ENCODE peak calls at places on chromosomes 6 and 20, in eight cellular contexts. One of them, this sample, is unnamed.
A peak's percentile ranks its signal among the peaks of the same experiment; 100 is the strongest.

GRCh38 chr20:24481188-24481587 is 11.8 kb downstream of the SYNDIG1 start:
- DNase-seq in PC-3: no peak
- DNase-seq in GM23248: no peak
- DNase-seq in SK-N-SH: no peak
- DNase-seq in mammary epithelial cell: no peak
- DNase-seq in HCT116: no peak
- DNase-seq in endothelial cell of umbilical vein: no peak
- DNase-seq in mesenchymal stem cell: no peak
- DNase-seq in this sample: no peak

GRCh38 chr6:139323511-139324445 is 32.0 kb upstream of the TXLNB start:
- DNase-seq in PC-3: peak; percentile 84
- DNase-seq in GM23248: peak; percentile 69
- DNase-seq in SK-N-SH: peak; percentile 7
- DNase-seq in mammary epithelial cell: peak; percentile 22
- DNase-seq in HCT116: no peak
- DNase-seq in endothelial cell of umbilical vein: peak; percentile 71
- DNase-seq in mesenchymal stem cell: peak; percentile 88
- DNase-seq in this sample: peak; percentile 16

GRCh38 chr6:46985943-46986342 is 56.2 kb downstream of the ADGRF1 start:
- DNase-seq in PC-3: peak; percentile 75
- DNase-seq in GM23248: peak; percentile 33
- DNase-seq in SK-N-SH: no peak
- DNase-seq in mammary epithelial cell: peak; percentile 48
- DNase-seq in HCT116: no peak
- DNase-seq in endothelial cell of umbilical vein: peak; percentile 50
- DNase-seq in mesenchymal stem cell: peak; percentile 42
- DNase-seq in this sample: no peak

GRCh38 chr6:30130887-30131862 is 4.8 kb upstream of the TRIM40 start:
- DNase-seq in PC-3: peak; percentile 87
- DNase-seq in GM23248: peak; percentile 91
- DNase-seq in SK-N-SH: peak; percentile 83
- DNase-seq in mammary epithelial cell: peak; percentile 72
- DNase-seq in HCT116: peak; percentile 76
- DNase-seq in endothelial cell of umbilical vein: peak; percentile 57
- DNase-seq in mesenchymal stem cell: peak; percentile 83
- DNase-seq in this sample: peak; percentile 94

GRCh38 chr20:47274449-47275108 is 81.9 kb downstream of the ZMYND8 start:
- DNase-seq in PC-3: peak; percentile 95
- DNase-seq in GM23248: peak; percentile 95
- DNase-seq in SK-N-SH: no peak
- DNase-seq in mammary epithelial cell: peak; percentile 94
- DNase-seq in HCT116: peak; percentile 67
- DNase-seq in endothelial cell of umbilical vein: peak; percentile 96
- DNase-seq in mesenchymal stem cell: peak; percentile 96
- DNase-seq in this sample: peak; percentile 92

GRCh38 chr6:132763269-132763668 is 5.6 kb upstream of the VNN2 start:
- DNase-seq in PC-3: no peak
- DNase-seq in GM23248: peak; percentile 5
- DNase-seq in SK-N-SH: no peak
- DNase-seq in mammary epithelial cell: no peak
- DNase-seq in HCT116: no peak
- DNase-seq in endothelial cell of umbilical vein: no peak
- DNase-seq in mesenchymal stem cell: peak; percentile 45
- DNase-seq in this sample: no peak

GRCh38 chr6:52731719-52732118 is 31.6 kb downstream of the GSTA2 start:
- DNase-seq in PC-3: no peak
- DNase-seq in GM23248: no peak
- DNase-seq in SK-N-SH: no peak
- DNase-seq in mammary epithelial cell: no peak
- DNase-seq in HCT116: no peak
- DNase-seq in endothelial cell of umbilical vein: no peak
- DNase-seq in mesenchymal stem cell: no peak
- DNase-seq in this sample: no peak

GRCh38 chr20:17510548-17510947 is 20.6 kb downstream of the BFSP1 start:
- DNase-seq in PC-3: no peak
- DNase-seq in GM23248: no peak
- DNase-seq in SK-N-SH: no peak
- DNase-seq in mammary epithelial cell: no peak
- DNase-seq in HCT116: no peak
- DNase-seq in endothelial cell of umbilical vein: no peak
- DNase-seq in mesenchymal stem cell: no peak
- DNase-seq in this sample: no peak

GRCh38 chr20:25178563-25179438 is 16.7 kb upstream of the ENTPD6 start:
- DNase-seq in PC-3: peak; percentile 99
- DNase-seq in GM23248: peak; percentile 92
- DNase-seq in SK-N-SH: peak; percentile 65
- DNase-seq in mammary epithelial cell: peak; percentile 97
- DNase-seq in HCT116: peak; percentile 61
- DNase-seq in endothelial cell of umbilical vein: peak; percentile 65
- DNase-seq in mesenchymal stem cell: peak; percentile 66
- DNase-seq in this sample: peak; percentile 90

GRCh38 chr6:49541210-49541724 is 9.2 kb upstream of the C6orf141 start:
- DNase-seq in PC-3: peak; percentile 94
- DNase-seq in GM23248: peak; percentile 72
- DNase-seq in SK-N-SH: no peak
- DNase-seq in mammary epithelial cell: peak; percentile 91
- DNase-seq in HCT116: peak; percentile 56
- DNase-seq in endothelial cell of umbilical vein: peak; percentile 67
- DNase-seq in mesenchymal stem cell: peak; percentile 90
- DNase-seq in this sample: peak; percentile 50

GRCh38 chr6:48755315-48755714 is 644.3 kb upstream of the PTCHD4 start:
- DNase-seq in PC-3: no peak
- DNase-seq in GM23248: no peak
- DNase-seq in SK-N-SH: no peak
- DNase-seq in mammary epithelial cell: no peak
- DNase-seq in HCT116: no peak
- DNase-seq in endothelial cell of umbilical vein: no peak
- DNase-seq in mesenchymal stem cell: no peak
- DNase-seq in this sample: no peak

GRCh38 chr20:18066421-18067333 is 9.0 kb upstream of the OVOL2 start:
- DNase-seq in PC-3: peak; percentile 58
- DNase-seq in GM23248: no peak
- DNase-seq in SK-N-SH: no peak
- DNase-seq in mammary epithelial cell: no peak
- DNase-seq in HCT116: no peak
- DNase-seq in endothelial cell of umbilical vein: no peak
- DNase-seq in mesenchymal stem cell: no peak
- DNase-seq in this sample: no peak

GRCh38 chr20:19212524-19213502 is at the start of gene SLC24A3:
- DNase-seq in PC-3: peak; percentile 7
- DNase-seq in GM23248: peak; percentile 56
- DNase-seq in SK-N-SH: peak; percentile 53
- DNase-seq in mammary epithelial cell: peak; percentile 14
- DNase-seq in HCT116: no peak
- DNase-seq in endothelial cell of umbilical vein: no peak
- DNase-seq in mesenchymal stem cell: peak; percentile 15
- DNase-seq in this sample: peak; percentile 78

GRCh38 chr6:37051138-37052026 is 45.9 kb downstream of the FGD2 start:
- DNase-seq in PC-3: peak; percentile 86
- DNase-seq in GM23248: peak; percentile 87
- DNase-seq in SK-N-SH: peak; percentile 93
- DNase-seq in mammary epithelial cell: peak; percentile 65
- DNase-seq in HCT116: peak; percentile 44
- DNase-seq in endothelial cell of umbilical vein: peak; percentile 79
- DNase-seq in mesenchymal stem cell: peak; percentile 79
- DNase-seq in this sample: peak; percentile 94

DNA sequence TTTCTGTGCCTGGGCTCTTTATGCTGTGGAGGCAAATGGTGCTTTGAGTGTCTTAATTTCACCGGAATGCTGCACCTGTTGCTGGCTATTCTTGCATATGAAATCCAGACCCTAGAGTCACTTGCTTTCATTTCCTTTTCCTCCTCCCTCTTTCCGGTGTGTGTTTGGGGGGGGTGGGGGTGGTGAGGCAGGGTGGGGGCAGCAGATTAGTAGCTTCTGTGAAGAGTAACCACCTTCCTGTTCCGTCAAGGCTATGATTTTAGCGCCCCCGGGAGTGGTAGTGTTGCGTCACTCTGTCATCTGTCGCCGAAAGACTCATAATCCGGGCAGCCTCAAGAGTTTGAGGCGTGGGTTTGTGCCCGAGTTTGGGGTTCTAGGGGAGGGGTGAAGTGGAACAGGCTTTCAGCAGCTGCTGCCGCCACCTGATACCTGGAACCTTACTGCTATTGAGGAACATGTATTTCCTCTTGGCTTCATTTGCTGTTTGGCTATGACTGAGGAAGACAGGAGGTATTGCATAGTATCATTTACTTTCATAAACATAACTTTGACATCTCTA is 49.1 kb downstream of the UTRN start:
- DNase-seq in PC-3: no peak
- DNase-seq in GM23248: no peak
- DNase-seq in SK-N-SH: no peak
- DNase-seq in mammary epithelial cell: no peak
- DNase-seq in HCT116: no peak
- DNase-seq in endothelial cell of umbilical vein: no peak
- DNase-seq in mesenchymal stem cell: no peak
- DNase-seq in this sample: no peak
- H3K9ac ChIP-seq in PC-3: no peak overlapping the region
- H3K9ac ChIP-seq in GM23248: no peak overlapping the region
- H3K9ac ChIP-seq in SK-N-SH: no peak overlapping the region
- H3K9ac ChIP-seq in mammary epithelial cell: no peak overlapping the region
- H3K9ac ChIP-seq in HCT116: no peak overlapping the region
- H3K9ac ChIP-seq in endothelial cell of umbilical vein: no peak overlapping the region
- H3K9ac ChIP-seq in mesenchymal stem cell: no peak overlapping the region
- H3K9ac ChIP-seq in this sample: no peak overlapping the region

GRCh38 chr6:27177454-27178000 is 70.0 kb upstream of the PRSS16 start:
- DNase-seq in PC-3: peak; percentile 88
- DNase-seq in GM23248: peak; percentile 95
- DNase-seq in SK-N-SH: peak; percentile 72
- DNase-seq in mammary epithelial cell: peak; percentile 88
- DNase-seq in HCT116: peak; percentile 87
- DNase-seq in endothelial cell of umbilical vein: peak; percentile 83
- DNase-seq in mesenchymal stem cell: peak; percentile 93
- DNase-seq in this sample: peak; percentile 91

GRCh38 chr6:27174958-27175357 is 72.5 kb upstream of the PRSS16 start:
- DNase-seq in PC-3: no peak
- DNase-seq in GM23248: no peak
- DNase-seq in SK-N-SH: no peak
- DNase-seq in mammary epithelial cell: no peak
- DNase-seq in HCT116: no peak
- DNase-seq in endothelial cell of umbilical vein: no peak
- DNase-seq in mesenchymal stem cell: no peak
- DNase-seq in this sample: no peak

GRCh38 chr6:27178001-27178730 is 69.3 kb upstream of the PRSS16 start:
- DNase-seq in PC-3: peak; percentile 86
- DNase-seq in GM23248: peak; percentile 83
- DNase-seq in SK-N-SH: peak; percentile 35
- DNase-seq in mammary epithelial cell: peak; percentile 85
- DNase-seq in HCT116: peak; percentile 22
- DNase-seq in endothelial cell of umbilical vein: peak; percentile 88
- DNase-seq in mesenchymal stem cell: peak; percentile 96
- DNase-seq in this sample: peak; percentile 91

GRCh38 chr6:27178860-27179259 is 68.6 kb upstream of the PRSS16 start:
- DNase-seq in PC-3: no peak
- DNase-seq in GM23248: no peak
- DNase-seq in SK-N-SH: no peak
- DNase-seq in mammary epithelial cell: no peak
- DNase-seq in HCT116: no peak
- DNase-seq in endothelial cell of umbilical vein: no peak
- DNase-seq in mesenchymal stem cell: no peak
- DNase-seq in this sample: no peak

DNA sequence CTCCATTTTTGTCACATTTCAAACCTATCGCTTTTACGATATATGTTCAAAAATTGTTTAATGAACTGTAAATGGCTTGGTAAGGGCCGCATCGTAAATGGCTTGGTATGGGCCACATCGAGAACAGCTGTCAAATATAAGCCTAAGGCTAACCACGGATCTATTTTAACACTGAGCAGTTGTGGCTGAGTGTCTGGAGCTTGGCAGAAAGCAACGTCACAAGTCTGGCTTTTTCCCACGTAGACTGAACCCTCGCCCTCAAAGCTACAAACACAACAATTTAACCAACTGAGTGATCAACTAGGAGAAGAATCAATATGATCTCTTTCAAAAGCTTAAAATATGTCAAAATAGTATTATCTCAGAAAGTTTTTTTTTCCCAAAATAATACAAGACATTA is 71.4 kb upstream of the PRSS16 start:
- DNase-seq in PC-3: no peak
- DNase-seq in GM23248: peak; percentile 51
- DNase-seq in SK-N-SH: peak; percentile 47
- DNase-seq in mammary epithelial cell: no peak
- DNase-seq in HCT116: no peak
- DNase-seq in endothelial cell of umbilical vein: no peak
- DNase-seq in mesenchymal stem cell: peak; percentile 74
- DNase-seq in this sample: peak; percentile 26
- H3K9ac ChIP-seq in PC-3: no peak overlapping the region
- H3K9ac ChIP-seq in GM23248: peak overlapping the region; percentile 85
- H3K9ac ChIP-seq in SK-N-SH: no peak overlapping the region
- H3K9ac ChIP-seq in mammary epithelial cell: no peak overlapping the region
- H3K9ac ChIP-seq in HCT116: no peak overlapping the region
- H3K9ac ChIP-seq in endothelial cell of umbilical vein: no peak overlapping the region
- H3K9ac ChIP-seq in mesenchymal stem cell: peak overlapping the region; percentile 98
- H3K9ac ChIP-seq in this sample: no peak overlapping the region

GRCh38 chr20:45101333-45101850 is 465 bp upstream of the KCNS1 start:
- DNase-seq in PC-3: no peak
- DNase-seq in GM23248: no peak
- DNase-seq in SK-N-SH: no peak
- DNase-seq in mammary epithelial cell: no peak
- DNase-seq in HCT116: no peak
- DNase-seq in endothelial cell of umbilical vein: no peak
- DNase-seq in mesenchymal stem cell: no peak
- DNase-seq in this sample: no peak
- H3K9ac ChIP-seq in PC-3: no peak overlapping the region
- H3K9ac ChIP-seq in GM23248: no peak overlapping the region
- H3K9ac ChIP-seq in SK-N-SH: no peak overlapping the region
- H3K9ac ChIP-seq in mammary epithelial cell: no peak overlapping the region
- H3K9ac ChIP-seq in HCT116: no peak overlapping the region
- H3K9ac ChIP-seq in endothelial cell of umbilical vein: no peak overlapping the region
- H3K9ac ChIP-seq in mesenchymal stem cell: no peak overlapping the region
- H3K9ac ChIP-seq in this sample: no peak overlapping the region

GRCh38 chr6:26552640-26553189 is 14.5 kb downstream of the HMGN4 start:
- DNase-seq in PC-3: peak; percentile 34
- DNase-seq in GM23248: no peak
- DNase-seq in SK-N-SH: no peak
- DNase-seq in mammary epithelial cell: no peak
- DNase-seq in HCT116: no peak
- DNase-seq in endothelial cell of umbilical vein: no peak
- DNase-seq in mesenchymal stem cell: no peak
- DNase-seq in this sample: peak; percentile 28

GRCh38 chr6:26554669-26555504 is 16.7 kb downstream of the HMGN4 start:
- DNase-seq in PC-3: peak; percentile 76
- DNase-seq in GM23248: peak; percentile 69
- DNase-seq in SK-N-SH: no peak
- DNase-seq in mammary epithelial cell: peak; percentile 54
- DNase-seq in HCT116: no peak
- DNase-seq in endothelial cell of umbilical vein: peak; percentile 69
- DNase-seq in mesenchymal stem cell: peak; percentile 81
- DNase-seq in this sample: peak; percentile 75

GRCh38 chr6:26552205-26552604 is 14.0 kb downstream of the HMGN4 start:
- DNase-seq in PC-3: no peak
- DNase-seq in GM23248: no peak
- DNase-seq in SK-N-SH: no peak
- DNase-seq in mammary epithelial cell: no peak
- DNase-seq in HCT116: no peak
- DNase-seq in endothelial cell of umbilical vein: no peak
- DNase-seq in mesenchymal stem cell: no peak
- DNase-seq in this sample: no peak

GRCh38 chr6:26553739-26554668 is 15.8 kb downstream of the HMGN4 start:
- DNase-seq in PC-3: peak; percentile 95
- DNase-seq in GM23248: peak; percentile 95
- DNase-seq in SK-N-SH: no peak
- DNase-seq in mammary epithelial cell: peak; percentile 89
- DNase-seq in HCT116: peak; percentile 81
- DNase-seq in endothelial cell of umbilical vein: peak; percentile 93
- DNase-seq in mesenchymal stem cell: peak; percentile 96
- DNase-seq in this sample: peak; percentile 90

GRCh38 chr6:26553264-26553738 is 15.1 kb downstream of the HMGN4 start:
- DNase-seq in PC-3: peak; percentile 82
- DNase-seq in GM23248: peak; percentile 66
- DNase-seq in SK-N-SH: peak; percentile 74
- DNase-seq in mammary epithelial cell: no peak
- DNase-seq in HCT116: peak; percentile 69
- DNase-seq in endothelial cell of umbilical vein: peak; percentile 82
- DNase-seq in mesenchymal stem cell: peak; percentile 81
- DNase-seq in this sample: peak; percentile 83
- H3K9ac ChIP-seq in PC-3: peak overlapping the region; percentile 42
- H3K9ac ChIP-seq in GM23248: peak overlapping the region; percentile 50
- H3K9ac ChIP-seq in SK-N-SH: peak overlapping the region; percentile 64
- H3K9ac ChIP-seq in mammary epithelial cell: no peak overlapping the region
- H3K9ac ChIP-seq in HCT116: peak overlapping the region; percentile 32
- H3K9ac ChIP-seq in endothelial cell of umbilical vein: peak overlapping the region; percentile 52
- H3K9ac ChIP-seq in mesenchymal stem cell: peak overlapping the region; percentile 82
- H3K9ac ChIP-seq in this sample: peak overlapping the region; percentile 77

This sample was measured in adipocyte.